ENCODE peak calls at places on chromosome 12, in six cellular contexts. G is H9, D is IMR-90, J is mesenchymal stem cell, U is H1, W is neuronal stem cell. N is an unnamed sample.

GRCh38 chr12:8781326-8781725 is 41.1 kb upstream of the A2ML1 start:
- DNase-seq in G (peak), D (no peak), J (no peak), U (no peak), W (no peak), N (no peak)

GRCh38 chr12:110039085-110039807 is 9.1 kb downstream of the C12orf76 start:
- DNase-seq in G (peak), D (peak), J (peak), U (no peak), W (no peak), N (peak)

GRCh38 chr12:132318618-132319033 is 10.8 kb downstream of the GALNT9 start:
- DNase-seq in G (no peak), D (no peak), J (no peak), U (no peak), W (no peak), N (no peak)

GRCh38 chr12:100489326-100489725 is 15.7 kb downstream of the NR1H4 start:
- DNase-seq in G (no peak), D (no peak), J (no peak), U (no peak), W (no peak), N (no peak)

GRCh38 chr12:65205886-65206285 is 36.5 kb downstream of the LEMD3 start:
- DNase-seq in G (no peak), D (no peak), J (no peak), U (no peak), W (no peak), N (no peak)

GRCh38 chr12:47867496-47867941 is 37.3 kb downstream of the VDR start:
- DNase-seq in G (no peak), D (peak), J (peak), U (no peak), W (no peak), N (no peak)

GRCh38 chr12:2013527-2014223 is 9.4 kb upstream of the DCP1B start:
- DNase-seq in G (no peak), D (peak), J (peak), U (no peak), W (no peak), N (no peak)

GRCh38 chr12:106670131-106670530 is 87.3 kb downstream of the RFX4 start:
- DNase-seq in G (no peak), D (no peak), J (no peak), U (no peak), W (no peak), N (no peak)

GRCh38 chr12:121181181-121181580 is 28.7 kb upstream of the P2RX4 start:
- DNase-seq in G (no peak), D (peak), J (peak), U (no peak), W (no peak), N (no peak)

GRCh38 chr12:27592548-27592947 is 68.5 kb downstream of the PPFIBP1 start:
- DNase-seq in G (no peak), D (peak), J (peak), U (no peak), W (no peak), N (peak)

GRCh38 chr12:75889214-75889613 is 142.4 kb downstream of the PHLDA1 start:
- DNase-seq in G (peak), D (no peak), J (peak), U (no peak), W (no peak), N (no peak)

GRCh38 chr12:57370696-57371095 is 60.1 kb downstream of the R3HDM2 start:
- DNase-seq in G (no peak), D (peak), J (no peak), U (no peak), W (no peak), N (peak)

GRCh38 chr12:124442772-124443445 is 124.5 kb downstream of the NCOR2 start:
- DNase-seq in G (no peak), D (no peak), J (no peak), U (no peak), W (no peak), N (no peak)

GRCh38 chr12:39010406-39010805 is 105.0 kb upstream of the CPNE8 start:
- DNase-seq in G (no peak), D (no peak), J (no peak), U (no peak), W (no peak), N (no peak)

GRCh38 chr12:63869656-63870055 is 25.2 kb downstream of the SRGAP1 start:
- DNase-seq in G (no peak), D (peak), J (peak), U (no peak), W (no peak), N (no peak)

GRCh38 chr12:51823875-51824565 is 24.5 kb downstream of the FIGNL2 start:
- DNase-seq in G (peak), D (peak), J (peak), U (no peak), W (no peak), N (peak)

GRCh38 chr12:107415066-107415465 is 270.5 kb upstream of the PWP1 start:
- DNase-seq in G (no peak), D (peak), J (no peak), U (no peak), W (no peak), N (no peak)

GRCh38 chr12:122215789-122216188 is 10.1 kb downstream of the DIABLO start:
- DNase-seq in G (no peak), D (peak), J (no peak), U (no peak), W (no peak), N (no peak)

GRCh38 chr12:97476255-97476654 is 13.7 kb downstream of the RMST start:
- DNase-seq in G (no peak), D (no peak), J (no peak), U (no peak), W (no peak), N (no peak)

GRCh38 chr12:116533343-116534248 is 25.6 kb upstream of the MAP1LC3B2 start:
- DNase-seq in G (peak), D (peak), J (peak), U (peak), W (peak), N (no peak)
- H3K23ac ChIP-seq in G (no peak), D (no peak), J (no peak), U (no peak), W (peak), N (no peak)

GRCh38 chr12:93154096-93154728 is 223.5 kb upstream of the NUDT4 start:
- DNase-seq in G (no peak), D (no peak), J (no peak), U (no peak), W (no peak), N (peak)
- H3K14ac ChIP-seq in G (no peak), D (no peak), J (no peak), U (no peak), W (no peak), N (no peak)

GRCh38 chr12:94100990-94101901 is 47.1 kb upstream of the PLXNC1 start:
- DNase-seq in G (peak), D (peak), J (peak), U (peak), W (peak), N (peak)
- H3K23ac ChIP-seq in G (no peak), D (peak), J (no peak), U (no peak), W (no peak), N (no peak)

GRCh38 chr12:46268617-46269428 is at the start of gene SLC38A1:
- DNase-seq in G (peak), D (peak), J (peak), U (peak), W (peak), N (peak)
- H3K14ac ChIP-seq in G (peak), D (peak), J (no peak), U (no peak), W (peak), N (peak)

GRCh38 chr12:5921966-5922365 is 23.1 kb downstream of the ANO2 start:
- DNase-seq in G (no peak), D (no peak), J (no peak), U (no peak), W (no peak), N (no peak)

GRCh38 chr12:5925646-5926045 is 19.4 kb downstream of the ANO2 start:
- DNase-seq in G (peak), D (no peak), J (no peak), U (no peak), W (no peak), N (no peak)

GRCh38 chr12:5923043-5923605 is 21.9 kb downstream of the ANO2 start:
- DNase-seq in G (no peak), D (no peak), J (no peak), U (no peak), W (no peak), N (no peak)

GRCh38 chr12:5922500-5922899 is 22.6 kb downstream of the ANO2 start:
- DNase-seq in G (no peak), D (no peak), J (no peak), U (no peak), W (no peak), N (no peak)

GRCh38 chr12:5921027-5921909 is 23.8 kb downstream of the ANO2 start:
- DNase-seq in G (no peak), D (no peak), J (no peak), U (no peak), W (no peak), N (no peak)
- H3K23ac ChIP-seq in G (no peak), D (no peak), J (no peak), U (no peak), W (peak), N (no peak)

GRCh38 chr12:73998894-73999293 is 538.7 kb upstream of the ATXN7L3B start:
- DNase-seq in G (no peak), D (no peak), J (no peak), U (no peak), W (no peak), N (no peak)
- H3K14ac ChIP-seq in G (no peak), D (no peak), J (no peak), U (no peak), W (no peak), N (no peak)

DNA sequence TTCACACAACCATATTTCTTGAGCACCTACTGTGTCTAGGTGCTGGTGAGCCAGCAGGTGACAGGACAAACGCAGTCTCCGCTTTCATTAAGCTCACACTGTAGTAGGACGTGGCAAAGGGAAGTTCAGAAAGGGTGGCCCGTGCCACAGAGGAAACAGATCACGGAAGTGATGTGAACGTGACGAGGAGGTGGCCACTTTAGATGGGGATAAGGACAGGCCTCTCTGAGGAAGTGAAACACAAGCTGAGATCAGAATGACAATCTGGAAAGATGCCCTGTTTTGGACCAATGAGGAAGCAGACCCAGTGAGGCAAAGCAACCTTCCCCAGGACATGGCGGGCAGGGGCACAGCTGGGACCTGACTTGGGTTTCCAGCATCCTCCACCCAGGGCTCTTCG is 127.4 kb upstream of the PRMT8 start:
- DNase-seq in G (peak), D (no peak), J (no peak), U (no peak), W (no peak), N (no peak)
- H3K23ac ChIP-seq in G (no peak), D (no peak), J (no peak), U (no peak), W (peak), N (no peak)

GRCh38 chr12:93333828-93334227 is 43.9 kb upstream of the NUDT4 start:
- DNase-seq in G (no peak), D (no peak), J (no peak), U (no peak), W (no peak), N (no peak)
- H3K14ac ChIP-seq in G (no peak), D (no peak), J (no peak), U (no peak), W (no peak), N (no peak)

DNA sequence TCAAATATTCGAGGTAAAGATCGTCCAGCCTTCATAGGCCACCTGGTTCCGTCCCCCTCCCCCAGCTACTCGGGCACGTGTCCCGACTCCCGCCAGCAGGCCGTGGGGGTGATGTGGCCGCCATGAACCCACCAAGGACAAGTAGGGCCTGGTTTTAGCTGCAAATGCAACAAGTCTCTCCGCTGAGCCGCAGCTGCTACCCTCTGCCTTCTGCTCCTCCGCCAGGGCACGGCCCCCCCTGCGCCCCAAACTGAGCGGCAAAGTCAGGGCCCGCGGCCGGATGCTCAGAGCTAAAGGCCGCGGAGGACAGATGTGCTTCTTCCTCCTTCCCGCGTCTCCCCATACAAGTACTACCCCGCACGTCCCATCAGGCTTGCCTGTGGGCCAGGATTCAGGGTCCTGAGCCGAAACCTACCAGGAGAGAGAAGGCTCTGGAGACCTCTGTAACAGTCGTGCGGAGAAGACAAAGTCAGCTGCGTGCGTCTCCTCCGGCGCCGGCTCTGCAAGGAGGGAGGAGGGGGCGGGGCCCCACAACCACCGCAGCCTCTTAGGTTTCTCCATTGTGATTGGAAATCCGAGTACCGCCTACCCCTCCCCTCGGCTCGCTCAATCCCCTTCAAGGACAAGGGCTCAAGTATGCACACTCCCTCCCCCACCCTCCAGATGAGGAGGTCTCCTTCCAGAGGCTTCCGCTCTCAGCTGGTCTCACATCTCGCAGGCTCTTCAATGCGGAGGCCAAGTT is at the start of gene LDHB:
- DNase-seq in G (peak), D (peak), J (peak), U (peak), W (peak), N (peak)
- H3K23ac ChIP-seq in G (no peak), D (peak), J (peak), U (peak), W (peak), N (no peak)

N was measured in trophoblast cell.